ENCODE peak calls at places on chromosomes 7 and 10, in four cellular contexts. N is stomach; T is kidney; P is activated T-helper 1 cell treated with anti-CD3 and anti-CD28 coated beads, Interleukin-12 subunit alpha, Interleukin-12 subunit beta, Interleukin-2, Interleukin-4 antibody, amounts not matched to agents 30 ng/mL and 10 ng/mL and 1 ng/mL, durations not matched to agents 14 hours and 24 hours and 36 hours. V is an unnamed sample.

GRCh38 chr10:73785721-73786511 is 510 bp downstream of the ZSWIM8 start:
- DNase-seq in N (peak), T (peak), P (peak), V (no peak)

GRCh38 chr10:105068497-105068896 is 427.4 kb downstream of the SORCS3 start:
- DNase-seq in N (no peak), T (no peak), P (no peak), V (peak)

GRCh38 chr7:21345361-21345760 is 82.5 kb upstream of the SP4 start:
- DNase-seq in N (no peak), T (no peak), P (no peak), V (no peak)

GRCh38 chr7:47336178-47337020 is 245.5 kb downstream of the TNS3 start:
- DNase-seq in N (no peak), T (no peak), P (no peak), V (peak)

GRCh38 chr10:15809450-15809849 is 50.9 kb downstream of the MINDY3 start:
- DNase-seq in N (no peak), T (no peak), P (no peak), V (no peak)

GRCh38 chr7:52120908-52121307 is 804.3 kb upstream of the COBL start:
- DNase-seq in N (no peak), T (no peak), P (no peak), V (no peak)

GRCh38 chr10:53314856-53315255 is 542.3 kb upstream of the MBL2 start:
- DNase-seq in N (no peak), T (no peak), P (no peak), V (peak)

GRCh38 chr10:104254493-104255243 is at the start of gene GSTO1:
- DNase-seq in N (peak), T (peak), P (peak), V (no peak)

GRCh38 chr10:130477360-130477759 is 341.2 kb downstream of the GLRX3 start:
- DNase-seq in N (no peak), T (peak), P (no peak), V (no peak)

GRCh38 chr10:119541046-119541445 is 1.5 kb downstream of the RGS10 start:
- DNase-seq in N (no peak), T (no peak), P (peak), V (no peak)

GRCh38 chr7:4015996-4016395 is 666.1 kb upstream of the FOXK1 start:
- DNase-seq in N (no peak), T (no peak), P (no peak), V (no peak)

GRCh38 chr7:97733276-97734206 is 1.7 kb downstream of the TAC1 start:
- DNase-seq in N (no peak), T (peak), P (no peak), V (no peak)

GRCh38 chr10:126902157-126902556 is 3.1 kb upstream of the DOCK1 start:
- DNase-seq in N (no peak), T (peak), P (no peak), V (peak)